ENCODE peak calls at places on chromosomes 2 and 18, in four cellular contexts. B, G, W and X are unnamed samples.

GRCh38 chr18:70337139-70337972 is 48.5 kb downstream of the SOCS6 start:
- DNase-seq in B (peak; percentile 89), G (no peak), W (no peak), X (peak; percentile 95)

GRCh38 chr18:44590976-44591375 is 89.7 kb upstream of the SETBP1 start:
- DNase-seq in B (no peak), G (no peak), W (no peak), X (no peak)

GRCh38 chr2:6994569-6994968 is 77.4 kb downstream of the RNF144A start:
- DNase-seq in B (no peak), G (no peak), W (no peak), X (no peak)

GRCh38 chr2:30776831-30777652 is 30.2 kb downstream of the CAPN13 start:
- DNase-seq in B (no peak), G (no peak), W (no peak), X (no peak)

GRCh38 chr18:66749030-66749429 is 145.1 kb upstream of the CDH19 start:
- DNase-seq in B (no peak), G (peak; percentile 34), W (no peak), X (no peak)

GRCh38 chr18:56661414-56662101 is 10.4 kb downstream of the WDR7 start:
- DNase-seq in B (no peak), G (no peak), W (no peak), X (no peak)

GRCh38 chr2:190050001-190050400 is 12.5 kb downstream of the MSTN start:
- DNase-seq in B (no peak), G (no peak), W (no peak), X (no peak)

GRCh38 chr2:234425923-234426603 is 70.8 kb downstream of the ARL4C start:
- DNase-seq in B (no peak), G (no peak), W (no peak), X (no peak)

GRCh38 chr2:25421746-25422431 is 80.2 kb upstream of the DNMT3A start:
- DNase-seq in B (no peak), G (no peak), W (no peak), X (no peak)

GRCh38 chr2:241686649-241687425 is at the start of gene DTYMK:
- DNase-seq in B (peak; percentile 97), G (peak; percentile 99), W (peak; percentile 94), X (peak; percentile 68)

GRCh38 chr2:64015386-64015785 is 3.8 kb downstream of the VPS54 start:
- DNase-seq in B (no peak), G (no peak), W (peak; percentile 41), X (no peak)

GRCh38 chr2:11802782-11803191 is 56.4 kb downstream of the LPIN1 start:
- DNase-seq in B (no peak), G (no peak), W (no peak), X (no peak)

GRCh38 chr2:41610501-41611242 is 437.1 kb upstream of the PKDCC start:
- DNase-seq in B (no peak), G (no peak), W (no peak), X (no peak)

GRCh38 chr2:130337735-130338325 is 4.9 kb upstream of the IMP4 start:
- DNase-seq in B (peak; percentile 15), G (no peak), W (no peak), X (no peak)